ENCODE peak calls at places on chromosomes 5 and 9, in four cellular contexts. F, W, S and V are unnamed samples.

GRCh38 chr9:95605087-95605486 is 88.3 kb upstream of the PTCH1 start:
- DNase-seq in F (no peak), W (no peak), S (no peak), V (no peak)

GRCh38 chr5:137900925-137901817 is 11.9 kb downstream of the PKD2L2 start:
- DNase-seq in F (no peak), W (no peak), S (no peak), V (no peak)

GRCh38 chr9:2478421-2478820 is 143.2 kb upstream of the VLDLR start:
- DNase-seq in F (no peak), W (no peak), S (no peak), V (no peak)

GRCh38 chr5:10452768-10453331 is 11.2 kb downstream of the ROPN1L start:
- DNase-seq in F (no peak), W (no peak), S (no peak), V (peak; percentile 70)

GRCh38 chr9:137416006-137416562 is 6.9 kb downstream of the EXD3 start:
- DNase-seq in F (no peak), W (no peak), S (no peak), V (no peak)

GRCh38 chr5:141040093-141040762 is 10.9 kb upstream of the PCDHB1 start:
- DNase-seq in F (no peak), W (no peak), S (no peak), V (no peak)

GRCh38 chr5:122310886-122311285 is 1.2 kb upstream of the SNCAIP start:
- DNase-seq in F (no peak), W (no peak), S (no peak), V (no peak)

GRCh38 chr5:23072179-23072578 is 219.0 kb upstream of the CDH12 start:
- DNase-seq in F (no peak), W (no peak), S (no peak), V (no peak)

GRCh38 chr5:169873642-169874041 is 106.7 kb downstream of the INSYN2B start:
- DNase-seq in F (no peak), W (no peak), S (no peak), V (no peak)

GRCh38 chr9:131410051-131410491 is 16.2 kb downstream of the PRRC2B start:
- DNase-seq in F (no peak), W (no peak), S (peak; percentile 17), V (no peak)

GRCh38 chr9:93256878-93257807 is 73.2 kb downstream of the WNK2 start:
- DNase-seq in F (peak; percentile 23), W (peak; percentile 3), S (no peak), V (no peak)

GRCh38 chr5:136185974-136186373 is 7.0 kb downstream of the SMIM32 start:
- DNase-seq in F (no peak), W (no peak), S (no peak), V (no peak)

GRCh38 chr9:87556821-87557220 is 59.2 kb downstream of the DAPK1 start:
- DNase-seq in F (no peak), W (no peak), S (no peak), V (no peak)

GRCh38 chr9:71036501-71036900 is 84.9 kb downstream of the TRPM3 start:
- DNase-seq in F (peak; percentile 38), W (no peak), S (no peak), V (peak; percentile 43)

GRCh38 chr9:93346240-93347112 is 105.0 kb upstream of the FAM120A start:
- DNase-seq in F (no peak), W (no peak), S (no peak), V (no peak)

GRCh38 chr5:95822038-95822407 is 503 bp downstream of the GLRX start:
- DNase-seq in F (peak; percentile 60), W (peak; percentile 33), S (peak; percentile 11), V (no peak)

GRCh38 chr5:59341155-59341554 is 552.4 kb downstream of the PDE4D start:
- DNase-seq in F (no peak), W (no peak), S (no peak), V (no peak)

GRCh38 chr5:34838785-34839714 is at the start of gene TTC23L:
- DNase-seq in F (peak; percentile 91), W (peak; percentile 91), S (peak; percentile 85), V (peak; percentile 93)

GRCh38 chr9:90964101-90965020 is 162.7 kb downstream of the SYK start:
- DNase-seq in F (peak; percentile 61), W (no peak), S (no peak), V (no peak)
- TF ChIP-seq CTCF in F (no peak), W (no peak), S (no peak), V (no peak)

GRCh38 chr5:175606409-175606808 is 51.5 kb upstream of the HRH2 start:
- DNase-seq in F (no peak), W (no peak), S (no peak), V (no peak)
- TF ChIP-seq CTCF in F (no peak), W (no peak), S (no peak), V (no peak)

GRCh38 chr9:120531683-120532300 is 48.2 kb downstream of the CDK5RAP2 start:
- DNase-seq in F (no peak), W (no peak), S (no peak), V (peak; percentile 8)
- TF ChIP-seq CTCF in F (no peak), W (no peak), S (no peak), V (peak; percentile 66)

DNA sequence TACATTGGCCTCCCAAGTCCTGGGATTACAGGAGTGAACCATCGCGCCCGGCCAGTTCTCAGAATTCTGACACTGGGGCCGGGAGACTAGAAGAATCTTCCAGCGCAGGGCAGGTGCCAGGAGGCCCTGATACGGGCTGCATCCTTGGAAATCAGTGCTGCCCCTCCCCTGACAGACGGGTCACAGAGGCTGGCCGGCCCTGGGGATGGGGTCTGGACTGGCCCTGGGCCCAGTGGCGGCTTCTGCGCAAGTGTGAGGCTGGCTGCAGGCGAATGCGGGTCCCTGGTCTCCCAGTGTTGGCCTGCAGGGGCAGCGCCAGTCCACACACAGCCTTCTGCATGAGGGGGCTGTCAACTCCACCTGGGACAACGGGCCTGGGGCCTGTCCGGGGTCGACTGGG is 831 bp upstream of the TBC1D9B start:
- DNase-seq in F (no peak), W (no peak), S (no peak), V (no peak)
- TF ChIP-seq CTCF in F (no peak), W (no peak), S (no peak), V (no peak)

DNA sequence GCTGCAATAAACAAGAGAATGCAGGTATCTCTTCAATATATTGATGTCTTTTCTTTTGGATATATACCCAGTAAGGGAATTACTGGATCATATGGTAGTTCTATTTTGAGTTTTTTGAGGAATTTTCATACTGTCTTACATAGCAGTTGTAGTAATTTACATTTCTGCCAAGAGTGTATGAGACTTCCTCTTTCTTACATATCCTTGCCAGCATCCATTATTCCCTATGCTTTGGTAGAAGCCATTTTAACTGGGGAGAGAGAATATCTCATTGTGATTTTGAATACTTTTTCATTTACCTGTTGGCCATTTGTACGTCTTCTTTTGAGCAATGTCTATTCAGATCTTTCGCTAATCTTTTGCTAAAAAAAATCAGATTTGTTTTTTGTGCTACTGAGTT is 157.0 kb downstream of the DCP2 start:
- DNase-seq in F (no peak), W (no peak), S (no peak), V (no peak)
- TF ChIP-seq CTCF in F (no peak), W (no peak), S (no peak), V (no peak)